ENCODE peak calls at places on chromosomes 7 and 10, in six cellular contexts. One of them, this sample, is unnamed.

GRCh38 chr7:85469446-85469970 is 282.7 kb upstream of the SEMA3D start:
- DNase-seq in A549: no peak
- DNase-seq in CD8-positive, alpha-beta T cell: no peak
- DNase-seq in cardiac muscle cell: peak
- DNase-seq in Jurkat, Clone E6-1: no peak
- DNase-seq in fibroblast of the aortic adventitia: peak
- DNase-seq in this sample: peak

GRCh38 chr7:98027342-98028033 is 37.5 kb upstream of the OCM2 start:
- DNase-seq in A549: no peak
- DNase-seq in Jurkat, Clone E6-1: no peak
- DNase-seq in CD8-positive, alpha-beta T cell: no peak
- DNase-seq in cardiac muscle cell: no peak
- DNase-seq in fibroblast of the aortic adventitia: no peak
- DNase-seq in this sample: no peak

GRCh38 chr10:97633921-97634320 is 621 bp upstream of the MORN4 start:
- DNase-seq in cardiac muscle cell: peak
- DNase-seq in fibroblast of the aortic adventitia: no peak
- DNase-seq in Jurkat, Clone E6-1: no peak
- DNase-seq in A549: no peak
- DNase-seq in CD8-positive, alpha-beta T cell: no peak
- DNase-seq in this sample: no peak

GRCh38 chr7:116173051-116174028 is 37.0 kb upstream of the TES start:
- DNase-seq in Jurkat, Clone E6-1: peak
- DNase-seq in A549: peak
- DNase-seq in CD8-positive, alpha-beta T cell: no peak
- DNase-seq in fibroblast of the aortic adventitia: peak
- DNase-seq in cardiac muscle cell: peak
- DNase-seq in this sample: peak

GRCh38 chr10:30813872-30814471 is 184.4 kb upstream of the LYZL2 start:
- DNase-seq in CD8-positive, alpha-beta T cell: no peak
- DNase-seq in A549: no peak
- DNase-seq in cardiac muscle cell: peak
- DNase-seq in fibroblast of the aortic adventitia: peak
- DNase-seq in Jurkat, Clone E6-1: no peak
- DNase-seq in this sample: peak

GRCh38 chr7:99876933-99877332 is at the start of gene OR2AE1:
- DNase-seq in CD8-positive, alpha-beta T cell: no peak
- DNase-seq in Jurkat, Clone E6-1: no peak
- DNase-seq in A549: no peak
- DNase-seq in fibroblast of the aortic adventitia: no peak
- DNase-seq in cardiac muscle cell: no peak
- DNase-seq in this sample: no peak

GRCh38 chr10:64346391-64346790 is 825.2 kb downstream of the REEP3 start:
- DNase-seq in cardiac muscle cell: no peak
- DNase-seq in Jurkat, Clone E6-1: no peak
- DNase-seq in A549: no peak
- DNase-seq in CD8-positive, alpha-beta T cell: no peak
- DNase-seq in fibroblast of the aortic adventitia: no peak
- DNase-seq in this sample: no peak

GRCh38 chr10:119025336-119025735 is 4.2 kb upstream of the NANOS1 start:
- DNase-seq in Jurkat, Clone E6-1: no peak
- DNase-seq in A549: no peak
- DNase-seq in CD8-positive, alpha-beta T cell: no peak
- DNase-seq in cardiac muscle cell: peak
- DNase-seq in fibroblast of the aortic adventitia: peak
- DNase-seq in this sample: peak

GRCh38 chr10:69479241-69479730 is 28.0 kb downstream of the TSPAN15 start:
- DNase-seq in fibroblast of the aortic adventitia: no peak
- DNase-seq in cardiac muscle cell: no peak
- DNase-seq in Jurkat, Clone E6-1: no peak
- DNase-seq in A549: no peak
- DNase-seq in CD8-positive, alpha-beta T cell: no peak
- DNase-seq in this sample: no peak

GRCh38 chr7:116952640-116953371 is 495 bp upstream of the ST7 start:
- DNase-seq in CD8-positive, alpha-beta T cell: peak
- DNase-seq in A549: peak
- DNase-seq in cardiac muscle cell: peak
- DNase-seq in fibroblast of the aortic adventitia: peak
- DNase-seq in Jurkat, Clone E6-1: no peak
- DNase-seq in this sample: peak

GRCh38 chr10:78817361-78817760 is 251.4 kb upstream of the ZMIZ1 start:
- DNase-seq in Jurkat, Clone E6-1: no peak
- DNase-seq in fibroblast of the aortic adventitia: peak
- DNase-seq in A549: no peak
- DNase-seq in CD8-positive, alpha-beta T cell: no peak
- DNase-seq in cardiac muscle cell: peak
- DNase-seq in this sample: no peak

GRCh38 chr10:75632750-75633462 is 201.5 kb downstream of the LRMDA start:
- DNase-seq in A549: no peak
- DNase-seq in fibroblast of the aortic adventitia: peak
- DNase-seq in CD8-positive, alpha-beta T cell: no peak
- DNase-seq in Jurkat, Clone E6-1: no peak
- DNase-seq in cardiac muscle cell: peak
- DNase-seq in this sample: no peak

GRCh38 chr10:25082276-25083204 is 66.1 kb downstream of the THNSL1 start:
- DNase-seq in Jurkat, Clone E6-1: no peak
- DNase-seq in cardiac muscle cell: no peak
- DNase-seq in CD8-positive, alpha-beta T cell: no peak
- DNase-seq in A549: no peak
- DNase-seq in fibroblast of the aortic adventitia: no peak
- DNase-seq in this sample: no peak

GRCh38 chr7:113301983-113302382 is 183.6 kb upstream of the SMIM30 start:
- DNase-seq in cardiac muscle cell: no peak
- DNase-seq in CD8-positive, alpha-beta T cell: no peak
- DNase-seq in A549: no peak
- DNase-seq in fibroblast of the aortic adventitia: no peak
- DNase-seq in Jurkat, Clone E6-1: no peak
- DNase-seq in this sample: no peak

GRCh38 chr10:62083868-62084267 is 182.4 kb downstream of the ARID5B start:
- DNase-seq in fibroblast of the aortic adventitia: peak
- DNase-seq in cardiac muscle cell: peak
- DNase-seq in Jurkat, Clone E6-1: no peak
- DNase-seq in CD8-positive, alpha-beta T cell: no peak
- DNase-seq in A549: no peak
- DNase-seq in this sample: peak

GRCh38 chr10:28710227-28710889 is 33.0 kb downstream of the BAMBI start:
- DNase-seq in A549: no peak
- DNase-seq in CD8-positive, alpha-beta T cell: no peak
- DNase-seq in cardiac muscle cell: no peak
- DNase-seq in Jurkat, Clone E6-1: no peak
- DNase-seq in fibroblast of the aortic adventitia: no peak
- DNase-seq in this sample: no peak

GRCh38 chr10:58328233-58328632 is 6.6 kb upstream of the UBE2D1 start:
- DNase-seq in Jurkat, Clone E6-1: no peak
- DNase-seq in cardiac muscle cell: no peak
- DNase-seq in fibroblast of the aortic adventitia: no peak
- DNase-seq in A549: no peak
- DNase-seq in CD8-positive, alpha-beta T cell: no peak
- DNase-seq in this sample: no peak

GRCh38 chr10:3778708-3779108 is 6.3 kb downstream of the KLF6 start:
- DNase-seq in fibroblast of the aortic adventitia: no peak
- DNase-seq in Jurkat, Clone E6-1: no peak
- DNase-seq in cardiac muscle cell: peak
- DNase-seq in A549: no peak
- DNase-seq in CD8-positive, alpha-beta T cell: no peak
- DNase-seq in this sample: peak
- H3K4me3 ChIP-seq in fibroblast of the aortic adventitia: peak
- H3K4me3 ChIP-seq in Jurkat, Clone E6-1: no peak
- H3K4me3 ChIP-seq in cardiac muscle cell: no peak
- H3K4me3 ChIP-seq in A549: no peak
- H3K4me3 ChIP-seq in CD8-positive, alpha-beta T cell: no peak
- H3K4me3 ChIP-seq in this sample: peak

GRCh38 chr7:93117327-93117726 is 452 bp downstream of the SAMD9 start:
- DNase-seq in Jurkat, Clone E6-1: no peak
- DNase-seq in fibroblast of the aortic adventitia: no peak
- DNase-seq in cardiac muscle cell: peak
- DNase-seq in A549: no peak
- DNase-seq in CD8-positive, alpha-beta T cell: no peak
- DNase-seq in this sample: no peak

GRCh38 chr7:93115796-93116195 is 2.0 kb downstream of the SAMD9 start:
- DNase-seq in CD8-positive, alpha-beta T cell: no peak
- DNase-seq in Jurkat, Clone E6-1: no peak
- DNase-seq in fibroblast of the aortic adventitia: peak
- DNase-seq in cardiac muscle cell: peak
- DNase-seq in A549: peak
- DNase-seq in this sample: peak

GRCh38 chr7:93119191-93119905 is 1.6 kb upstream of the SAMD9 start:
- DNase-seq in CD8-positive, alpha-beta T cell: no peak
- DNase-seq in fibroblast of the aortic adventitia: peak
- DNase-seq in A549: no peak
- DNase-seq in cardiac muscle cell: no peak
- DNase-seq in Jurkat, Clone E6-1: no peak
- DNase-seq in this sample: peak

GRCh38 chr7:93120981-93121549 is 3.3 kb upstream of the SAMD9 start:
- DNase-seq in A549: no peak
- DNase-seq in CD8-positive, alpha-beta T cell: no peak
- DNase-seq in fibroblast of the aortic adventitia: no peak
- DNase-seq in Jurkat, Clone E6-1: no peak
- DNase-seq in cardiac muscle cell: no peak
- DNase-seq in this sample: no peak

GRCh38 chr7:93117852-93118530 is at the start of gene SAMD9:
- DNase-seq in A549: peak
- DNase-seq in fibroblast of the aortic adventitia: peak
- DNase-seq in Jurkat, Clone E6-1: peak
- DNase-seq in CD8-positive, alpha-beta T cell: peak
- DNase-seq in cardiac muscle cell: peak
- DNase-seq in this sample: peak
- H3K4me3 ChIP-seq in A549: peak
- H3K4me3 ChIP-seq in fibroblast of the aortic adventitia: peak
- H3K4me3 ChIP-seq in Jurkat, Clone E6-1: peak
- H3K4me3 ChIP-seq in CD8-positive, alpha-beta T cell: peak
- H3K4me3 ChIP-seq in cardiac muscle cell: no peak
- H3K4me3 ChIP-seq in this sample: peak

GRCh38 chr10:132418520-132419416 is 21.8 kb downstream of the PWWP2B start:
- DNase-seq in Jurkat, Clone E6-1: no peak
- DNase-seq in CD8-positive, alpha-beta T cell: no peak
- DNase-seq in fibroblast of the aortic adventitia: peak
- DNase-seq in cardiac muscle cell: peak
- DNase-seq in A549: peak
- DNase-seq in this sample: no peak
- H3K4me3 ChIP-seq in Jurkat, Clone E6-1: no peak
- H3K4me3 ChIP-seq in CD8-positive, alpha-beta T cell: no peak
- H3K4me3 ChIP-seq in fibroblast of the aortic adventitia: no peak
- H3K4me3 ChIP-seq in cardiac muscle cell: no peak
- H3K4me3 ChIP-seq in A549: no peak
- H3K4me3 ChIP-seq in this sample: no peak

GRCh38 chr10:133326745-133327650 is 9.7 kb downstream of the CALY start:
- DNase-seq in A549: no peak
- DNase-seq in fibroblast of the aortic adventitia: peak
- DNase-seq in CD8-positive, alpha-beta T cell: no peak
- DNase-seq in cardiac muscle cell: no peak
- DNase-seq in Jurkat, Clone E6-1: no peak
- DNase-seq in this sample: peak

GRCh38 chr10:133325761-133326463 is 10.8 kb downstream of the CALY start:
- DNase-seq in Jurkat, Clone E6-1: no peak
- DNase-seq in cardiac muscle cell: no peak
- DNase-seq in A549: no peak
- DNase-seq in fibroblast of the aortic adventitia: no peak
- DNase-seq in CD8-positive, alpha-beta T cell: no peak
- DNase-seq in this sample: no peak

GRCh38 chr10:133325392-133325760 is 11.3 kb downstream of the CALY start:
- DNase-seq in fibroblast of the aortic adventitia: no peak
- DNase-seq in A549: no peak
- DNase-seq in CD8-positive, alpha-beta T cell: no peak
- DNase-seq in Jurkat, Clone E6-1: no peak
- DNase-seq in cardiac muscle cell: no peak
- DNase-seq in this sample: no peak

GRCh38 chr10:133324857-133325260 is 11.8 kb downstream of the CALY start:
- DNase-seq in cardiac muscle cell: no peak
- DNase-seq in Jurkat, Clone E6-1: no peak
- DNase-seq in CD8-positive, alpha-beta T cell: no peak
- DNase-seq in A549: no peak
- DNase-seq in fibroblast of the aortic adventitia: no peak
- DNase-seq in this sample: no peak

DNA sequence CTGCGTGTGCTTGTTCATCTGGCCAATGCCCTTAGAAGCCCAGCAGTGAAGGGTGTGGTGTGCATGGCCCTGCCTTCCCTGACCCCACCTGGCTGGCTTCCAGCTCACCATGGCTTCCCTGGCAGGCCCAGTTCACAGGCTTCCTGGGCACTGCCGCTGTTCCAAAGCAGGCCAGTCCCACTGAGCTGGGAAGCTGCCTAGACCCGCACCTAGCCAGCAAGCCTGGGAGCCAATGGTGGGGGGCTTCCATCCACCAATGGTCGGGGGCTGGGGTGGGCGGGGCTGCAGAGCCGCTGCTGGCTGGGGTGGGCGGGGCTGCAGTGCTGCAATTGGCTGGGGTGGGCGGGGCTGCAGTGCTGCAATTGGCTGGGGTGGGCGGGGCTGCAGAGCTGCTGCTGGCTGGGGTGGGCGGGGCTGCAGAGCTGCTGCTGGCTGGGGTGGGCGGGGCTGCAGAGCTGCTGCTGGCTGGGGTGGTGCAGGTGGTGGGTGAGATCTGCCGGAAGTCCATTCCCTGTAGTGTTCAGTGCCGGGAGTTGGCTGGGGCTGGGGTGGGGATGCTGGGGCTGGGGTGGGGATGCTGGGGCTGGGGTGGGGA is 12.4 kb downstream of the CALY start:
- DNase-seq in A549: peak
- DNase-seq in Jurkat, Clone E6-1: peak
- DNase-seq in CD8-positive, alpha-beta T cell: peak
- DNase-seq in fibroblast of the aortic adventitia: peak
- DNase-seq in cardiac muscle cell: peak
- DNase-seq in this sample: peak
- H3K4me3 ChIP-seq in A549: peak
- H3K4me3 ChIP-seq in Jurkat, Clone E6-1: peak
- H3K4me3 ChIP-seq in CD8-positive, alpha-beta T cell: no peak
- H3K4me3 ChIP-seq in fibroblast of the aortic adventitia: peak
- H3K4me3 ChIP-seq in cardiac muscle cell: peak
- H3K4me3 ChIP-seq in this sample: no peak

GRCh38 chr7:16178069-16178468 is 243.3 kb downstream of the CRPPA start:
- DNase-seq in fibroblast of the aortic adventitia: no peak
- DNase-seq in cardiac muscle cell: no peak
- DNase-seq in Jurkat, Clone E6-1: no peak
- DNase-seq in CD8-positive, alpha-beta T cell: no peak
- DNase-seq in A549: no peak
- DNase-seq in this sample: no peak

GRCh38 chr7:16174253-16174652 is 247.1 kb downstream of the CRPPA start:
- DNase-seq in fibroblast of the aortic adventitia: no peak
- DNase-seq in A549: no peak
- DNase-seq in CD8-positive, alpha-beta T cell: no peak
- DNase-seq in cardiac muscle cell: no peak
- DNase-seq in Jurkat, Clone E6-1: no peak
- DNase-seq in this sample: no peak

DNA sequence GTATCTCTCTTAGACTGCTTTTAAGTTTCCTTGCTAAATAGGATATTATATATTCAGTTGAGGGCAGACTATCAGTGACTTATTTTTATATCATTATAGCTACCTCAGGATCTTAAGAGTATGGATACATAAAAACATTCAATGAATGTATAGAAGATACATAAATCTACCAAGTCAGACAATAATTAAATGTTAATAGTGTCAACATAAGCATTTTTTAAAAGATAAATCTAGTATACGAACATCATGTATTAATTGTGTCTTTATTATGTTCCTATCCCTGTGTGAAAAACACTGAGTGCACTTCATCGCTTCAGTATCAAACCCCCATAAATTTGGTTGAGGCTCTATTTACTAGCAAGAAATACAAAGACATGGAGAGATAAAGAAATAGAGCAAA is 242.8 kb downstream of the CRPPA start:
- DNase-seq in fibroblast of the aortic adventitia: no peak
- DNase-seq in A549: no peak
- DNase-seq in CD8-positive, alpha-beta T cell: no peak
- DNase-seq in Jurkat, Clone E6-1: no peak
- DNase-seq in cardiac muscle cell: no peak
- DNase-seq in this sample: no peak
- H3K4me3 ChIP-seq in fibroblast of the aortic adventitia: no peak
- H3K4me3 ChIP-seq in A549: no peak
- H3K4me3 ChIP-seq in CD8-positive, alpha-beta T cell: no peak
- H3K4me3 ChIP-seq in Jurkat, Clone E6-1: no peak
- H3K4me3 ChIP-seq in cardiac muscle cell: no peak
- H3K4me3 ChIP-seq in this sample: no peak